ENCODE peak calls at places on chromosomes 12 and 14, in seven cellular contexts. V is activated naive CD4-positive, alpha-beta T cell treated with Interleukin-2 at 50 U/mL for 16 hours; H is AG04450; J is IMR-90; P is left cardiac atrium; E is EL; X is A172. Q is an unnamed sample.

GRCh38 chr14:70771781-70772212 is 37.5 kb downstream of the MAP3K9 start:
- DNase-seq in V (no peak), H (no peak), J (no peak), P (no peak), E (no peak), X (no peak), Q (no peak)

GRCh38 chr12:32545413-32545970 is 133.6 kb upstream of the DNM1L start:
- DNase-seq in V (no peak), H (no peak), J (no peak), P (no peak), E (no peak), X (no peak), Q (no peak)

GRCh38 chr12:91037301-91037700 is 20.5 kb downstream of the KERA start:
- DNase-seq in V (no peak), H (no peak), J (peak; percentile 6), P (no peak), E (no peak), X (no peak), Q (no peak)

GRCh38 chr14:101457936-101458535 is 103.3 kb upstream of the DIO3 start:
- DNase-seq in V (no peak), H (no peak), J (no peak), P (no peak), E (no peak), X (no peak), Q (no peak)

GRCh38 chr14:34106310-34106709 is 155.4 kb upstream of the EGLN3 start:
- DNase-seq in V (no peak), H (no peak), J (no peak), P (no peak), E (no peak), X (no peak), Q (no peak)

GRCh38 chr14:68487805-68488590 is 304.9 kb downstream of the ZFP36L1 start:
- DNase-seq in V (no peak), H (no peak), J (peak; percentile 56), P (no peak), E (peak; percentile 74), X (peak; percentile 27), Q (no peak)

GRCh38 chr12:116456683-116457082 is 102.5 kb upstream of the MAP1LC3B2 start:
- DNase-seq in V (no peak), H (no peak), J (no peak), P (peak; percentile 38), E (peak; percentile 18), X (peak; percentile 26), Q (no peak)

GRCh38 chr12:52514471-52515318 is 5.5 kb downstream of the KRT5 start:
- DNase-seq in V (no peak), H (no peak), J (no peak), P (no peak), E (no peak), X (no peak), Q (no peak)

GRCh38 chr12:41684997-41685396 is 459.7 kb downstream of the GXYLT1 start:
- DNase-seq in V (no peak), H (no peak), J (no peak), P (no peak), E (peak; percentile 33), X (peak; percentile 14), Q (no peak)

GRCh38 chr12:4908694-4909396 is 860 bp upstream of the KCNA1 start:
- DNase-seq in V (no peak), H (no peak), J (no peak), P (no peak), E (peak; percentile 7), X (no peak), Q (peak; percentile 72)

GRCh38 chr14:77246784-77247183 is 24.2 kb downstream of the NGB start:
- DNase-seq in V (no peak), H (no peak), J (no peak), P (no peak), E (no peak), X (no peak), Q (no peak)

GRCh38 chr12:32183646-32184045 is 77.0 kb downstream of the BICD1 start:
- DNase-seq in V (no peak), H (no peak), J (peak; percentile 15), P (no peak), E (peak; percentile 48), X (peak; percentile 40), Q (no peak)

GRCh38 chr14:44935155-44935554 is 26.6 kb downstream of the KLHL28 start:
- DNase-seq in V (no peak), H (no peak), J (peak; percentile 30), P (no peak), E (no peak), X (no peak), Q (no peak)

GRCh38 chr14:24051789-24052655 is at the start of gene CARMIL3:
- DNase-seq in V (peak; percentile 65), H (peak; percentile 16), J (peak; percentile 34), P (peak; percentile 69), E (peak; percentile 55), X (no peak), Q (peak; percentile 75)

GRCh38 chr12:19462441-19462840 is 23.1 kb downstream of the AEBP2 start:
- DNase-seq in V (no peak), H (no peak), J (no peak), P (no peak), E (no peak), X (no peak), Q (no peak)

GRCh38 chr14:60327447-60328331 is 78.7 kb downstream of the PPM1A start:
- DNase-seq in V (peak; percentile 25), H (no peak), J (peak; percentile 20), P (peak; percentile 31), E (peak; percentile 16), X (no peak), Q (peak; percentile 57)

GRCh38 chr12:112978163-112979081 is at the start of gene OAS2:
- DNase-seq in V (peak; percentile 82), H (no peak), J (peak; percentile 48), P (peak; percentile 78), E (peak; percentile 96), X (peak; percentile 52), Q (no peak)

GRCh38 chr12:79662046-79662811 is 28.5 kb downstream of the PAWR start:
- DNase-seq in V (no peak), H (no peak), J (peak; percentile 45), P (no peak), E (peak; percentile 57), X (no peak), Q (no peak)

GRCh38 chr14:32710351-32711102 is 228.2 kb upstream of the NPAS3 start:
- DNase-seq in V (no peak), H (no peak), J (peak; percentile 49), P (no peak), E (no peak), X (peak; percentile 35), Q (no peak)

GRCh38 chr14:103828315-103828967 is 18.9 kb downstream of the PPP1R13B start:
- DNase-seq in V (no peak), H (no peak), J (peak; percentile 23), P (peak; percentile 51), E (no peak), X (no peak), Q (no peak)

GRCh38 chr12:15059123-15059522 is 86.3 kb downstream of the PDE6H start:
- DNase-seq in V (no peak), H (no peak), J (no peak), P (no peak), E (no peak), X (no peak), Q (no peak)

GRCh38 chr14:35438910-35439713 is 34.6 kb upstream of the NFKBIA start:
- DNase-seq in V (no peak), H (no peak), J (no peak), P (no peak), E (peak; percentile 16), X (no peak), Q (no peak)

GRCh38 chr14:101112351-101113107 is 209.0 kb upstream of the RTL1 start:
- DNase-seq in V (no peak), H (no peak), J (no peak), P (peak; percentile 7), E (no peak), X (no peak), Q (no peak)

GRCh38 chr12:90940872-90941499 is 14.0 kb downstream of the CCER1 start:
- DNase-seq in V (no peak), H (no peak), J (peak; percentile 76), P (no peak), E (peak; percentile 61), X (peak; percentile 31), Q (peak; percentile 58)

GRCh38 chr12:123531091-123531490 is 2.4 kb downstream of the RILPL1 start:
- DNase-seq in V (no peak), H (no peak), J (no peak), P (peak; percentile 36), E (no peak), X (no peak), Q (no peak)

GRCh38 chr14:95264271-95264973 is 55.3 kb downstream of the CLMN start:
- DNase-seq in V (no peak), H (no peak), J (no peak), P (no peak), E (no peak), X (no peak), Q (no peak)

GRCh38 chr12:47419500-47419899 is 286.3 kb downstream of the RPAP3 start:
- DNase-seq in V (no peak), H (no peak), J (peak; percentile 79), P (no peak), E (peak; percentile 55), X (no peak), Q (no peak)

GRCh38 chr12:98780261-98780660 is 135.2 kb downstream of the APAF1 start:
- DNase-seq in V (no peak), H (no peak), J (no peak), P (no peak), E (no peak), X (peak; percentile 4), Q (no peak)

GRCh38 chr14:64931123-64931522 is 11.4 kb downstream of the GPX2 start:
- DNase-seq in V (no peak), H (no peak), J (no peak), P (no peak), E (no peak), X (no peak), Q (no peak)

GRCh38 chr14:50875359-50876090 is 3.7 kb downstream of the ABHD12B start:
- DNase-seq in V (peak; percentile 60), H (no peak), J (peak; percentile 54), P (no peak), E (peak; percentile 42), X (no peak), Q (no peak)

GRCh38 chr14:91946313-91947195 is 940 bp downstream of the FBLN5 start:
- DNase-seq in V (no peak), H (no peak), J (peak; percentile 41), P (no peak), E (peak; percentile 41), X (peak; percentile 2), Q (no peak)

GRCh38 chr12:107748472-107748871 is 12.5 kb downstream of the PRDM4 start:
- DNase-seq in V (no peak), H (peak; percentile 38), J (peak; percentile 81), P (no peak), E (peak; percentile 79), X (peak; percentile 69), Q (no peak)

Q was measured in SK-N-DZ.